ENCODE peak calls at places on chromosomes 12 and 14, in six cellular contexts. One of them, this sample, is unnamed.

GRCh38 chr14:52391866-52392600 is 77.9 kb downstream of the PTGER2 start:
- DNase-seq in PC-9: no peak
- DNase-seq in BJ: peak
- DNase-seq in foreskin fibroblast: peak
- DNase-seq in IMR-90: peak
- DNase-seq in lower leg skin: no peak
- DNase-seq in this sample: no peak

GRCh38 chr14:99755629-99756603 is 37.3 kb upstream of the EML1 start:
- DNase-seq in PC-9: peak
- DNase-seq in BJ: peak
- DNase-seq in foreskin fibroblast: peak
- DNase-seq in IMR-90: peak
- DNase-seq in lower leg skin: peak
- DNase-seq in this sample: peak

GRCh38 chr12:52385226-52385702 is at the start of gene KRT84:
- DNase-seq in PC-9: no peak
- DNase-seq in BJ: no peak
- DNase-seq in foreskin fibroblast: no peak
- DNase-seq in IMR-90: no peak
- DNase-seq in lower leg skin: no peak
- DNase-seq in this sample: no peak

GRCh38 chr14:90300649-90301048 is 31.1 kb downstream of the NRDE2 start:
- DNase-seq in PC-9: no peak
- DNase-seq in BJ: no peak
- DNase-seq in foreskin fibroblast: no peak
- DNase-seq in IMR-90: peak
- DNase-seq in lower leg skin: no peak
- DNase-seq in this sample: no peak

GRCh38 chr12:33223956-33224355 is 215.7 kb downstream of the SYT10 start:
- DNase-seq in PC-9: peak
- DNase-seq in BJ: no peak
- DNase-seq in foreskin fibroblast: no peak
- DNase-seq in IMR-90: no peak
- DNase-seq in lower leg skin: no peak
- DNase-seq in this sample: no peak

GRCh38 chr12:130787445-130788410 is 51.3 kb downstream of the STX2 start:
- DNase-seq in PC-9: no peak
- DNase-seq in BJ: no peak
- DNase-seq in foreskin fibroblast: peak
- DNase-seq in IMR-90: peak
- DNase-seq in lower leg skin: no peak
- DNase-seq in this sample: no peak

GRCh38 chr14:30292591-30292990 is 266.4 kb upstream of the G2E3 start:
- DNase-seq in PC-9: no peak
- DNase-seq in BJ: no peak
- DNase-seq in foreskin fibroblast: no peak
- DNase-seq in IMR-90: no peak
- DNase-seq in lower leg skin: no peak
- DNase-seq in this sample: no peak

GRCh38 chr12:42145197-42145549 is 499 bp upstream of the GXYLT1 start:
- DNase-seq in PC-9: no peak
- DNase-seq in BJ: no peak
- DNase-seq in foreskin fibroblast: no peak
- DNase-seq in IMR-90: peak
- DNase-seq in lower leg skin: no peak
- DNase-seq in this sample: no peak

GRCh38 chr14:23640524-23641141 is 4.5 kb downstream of the DHRS2 start:
- DNase-seq in PC-9: peak
- DNase-seq in BJ: peak
- DNase-seq in foreskin fibroblast: peak
- DNase-seq in IMR-90: peak
- DNase-seq in lower leg skin: no peak
- DNase-seq in this sample: no peak

GRCh38 chr14:90179357-90179756 is 77.0 kb upstream of the PSMC1 start:
- DNase-seq in PC-9: no peak
- DNase-seq in BJ: no peak
- DNase-seq in foreskin fibroblast: no peak
- DNase-seq in IMR-90: no peak
- DNase-seq in lower leg skin: no peak
- DNase-seq in this sample: no peak

GRCh38 chr12:93789767-93790166 is 112.6 kb downstream of the CRADD start:
- DNase-seq in PC-9: no peak
- DNase-seq in BJ: no peak
- DNase-seq in foreskin fibroblast: no peak
- DNase-seq in IMR-90: no peak
- DNase-seq in lower leg skin: no peak
- DNase-seq in this sample: no peak
- H3K4me3 ChIP-seq in PC-9: no peak
- H3K4me3 ChIP-seq in BJ: no peak
- H3K4me3 ChIP-seq in foreskin fibroblast: no peak
- H3K4me3 ChIP-seq in IMR-90: no peak
- H3K4me3 ChIP-seq in lower leg skin: no peak
- H3K4me3 ChIP-seq in this sample: no peak

GRCh38 chr14:22104971-22105641 is 431.5 kb upstream of the OR4E1 start:
- DNase-seq in PC-9: no peak
- DNase-seq in BJ: no peak
- DNase-seq in foreskin fibroblast: no peak
- DNase-seq in IMR-90: no peak
- DNase-seq in lower leg skin: no peak
- DNase-seq in this sample: no peak

GRCh38 chr14:22112004-22112403 is 438.4 kb upstream of the OR4E1 start:
- DNase-seq in PC-9: peak
- DNase-seq in BJ: no peak
- DNase-seq in foreskin fibroblast: no peak
- DNase-seq in IMR-90: no peak
- DNase-seq in lower leg skin: no peak
- DNase-seq in this sample: no peak

GRCh38 chr14:22105643-22106042 is 432.0 kb upstream of the OR4E1 start:
- DNase-seq in PC-9: no peak
- DNase-seq in BJ: no peak
- DNase-seq in foreskin fibroblast: no peak
- DNase-seq in IMR-90: no peak
- DNase-seq in lower leg skin: no peak
- DNase-seq in this sample: no peak

GRCh38 chr14:22107734-22108133 is 434.1 kb upstream of the OR4E1 start:
- DNase-seq in PC-9: no peak
- DNase-seq in BJ: no peak
- DNase-seq in foreskin fibroblast: no peak
- DNase-seq in IMR-90: no peak
- DNase-seq in lower leg skin: no peak
- DNase-seq in this sample: no peak

DNA sequence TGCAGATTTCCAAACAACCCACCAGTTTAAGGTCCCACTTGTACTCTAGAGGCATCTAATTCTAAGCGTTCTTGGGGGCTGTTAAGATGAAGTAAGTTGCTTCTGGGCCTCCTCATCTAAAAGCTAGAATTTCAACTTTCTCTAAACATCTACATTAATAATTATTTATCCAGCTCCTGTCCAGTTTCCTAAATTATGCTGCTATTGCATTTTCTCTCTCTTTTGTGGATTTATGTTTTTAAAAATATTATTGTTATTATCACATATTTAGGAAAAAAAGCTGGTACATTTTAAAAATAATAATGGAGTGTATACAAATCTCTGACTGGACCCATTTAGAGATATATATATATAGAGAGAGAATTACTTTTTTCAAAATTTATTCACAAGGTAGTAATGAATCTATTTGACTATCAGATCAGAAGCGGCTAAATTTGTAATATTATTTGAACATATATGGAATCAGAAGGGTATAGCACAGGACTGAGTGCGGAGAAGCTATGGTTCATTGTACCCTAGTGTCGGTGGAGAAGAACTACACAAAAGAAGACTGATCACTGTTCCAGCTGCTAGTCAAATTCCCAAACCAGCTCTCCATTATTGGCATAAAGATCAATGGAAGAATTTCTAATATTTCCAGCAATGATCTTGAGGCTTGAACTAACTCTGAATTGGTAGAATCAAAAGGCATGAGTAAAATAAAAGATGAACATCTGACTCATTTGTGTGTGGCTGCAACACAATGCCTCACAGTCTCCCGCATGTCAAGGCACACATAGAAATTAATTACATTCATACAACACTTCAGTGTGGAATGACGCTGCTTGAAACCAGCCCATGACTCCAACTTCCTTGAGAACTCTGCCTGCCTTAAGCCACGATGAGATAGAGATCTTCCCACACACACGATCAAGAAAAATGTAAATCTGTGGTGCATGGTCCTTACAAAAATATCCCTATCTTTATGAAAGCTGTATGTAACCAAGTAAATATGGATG is 433.4 kb upstream of the OR4E1 start:
- DNase-seq in PC-9: no peak
- DNase-seq in BJ: no peak
- DNase-seq in foreskin fibroblast: no peak
- DNase-seq in IMR-90: peak
- DNase-seq in lower leg skin: no peak
- DNase-seq in this sample: no peak
- TF ChIP-seq CTCF in PC-9: no peak
- TF ChIP-seq CTCF in BJ: no peak
- TF ChIP-seq CTCF in foreskin fibroblast: no peak
- TF ChIP-seq CTCF in IMR-90: no peak
- TF ChIP-seq CTCF in lower leg skin: no peak
- TF ChIP-seq CTCF in this sample: no peak

DNA sequence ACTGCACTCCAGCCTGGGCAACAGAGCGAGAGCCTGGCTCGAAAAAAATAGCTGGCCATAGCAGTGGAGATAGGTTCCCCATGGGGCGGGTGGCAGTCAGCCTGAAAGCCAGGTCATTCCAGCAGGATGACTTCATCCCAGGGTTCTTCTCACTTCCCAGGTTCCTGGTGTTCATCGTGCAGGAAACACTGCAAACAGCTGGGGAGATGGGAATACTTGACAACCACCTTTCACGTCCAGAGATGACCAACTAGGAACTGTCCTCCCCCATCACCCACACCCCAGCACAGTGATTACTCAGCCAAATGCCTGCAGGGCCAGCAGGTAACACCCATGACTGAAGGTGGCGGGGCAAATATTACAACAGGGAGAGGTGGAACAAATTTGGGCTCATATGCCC is 1.7 kb downstream of the VSIG10 start:
- DNase-seq in PC-9: peak
- DNase-seq in BJ: no peak
- DNase-seq in foreskin fibroblast: peak
- DNase-seq in IMR-90: peak
- DNase-seq in lower leg skin: no peak
- DNase-seq in this sample: no peak
- H3K4me3 ChIP-seq in PC-9: no peak
- H3K4me3 ChIP-seq in BJ: no peak
- H3K4me3 ChIP-seq in foreskin fibroblast: no peak
- H3K4me3 ChIP-seq in IMR-90: no peak
- H3K4me3 ChIP-seq in lower leg skin: no peak
- H3K4me3 ChIP-seq in this sample: no peak

GRCh38 chr12:44972746-44973421 is 78.0 kb downstream of the DBX2 start:
- DNase-seq in PC-9: no peak
- DNase-seq in BJ: no peak
- DNase-seq in foreskin fibroblast: peak
- DNase-seq in IMR-90: no peak
- DNase-seq in lower leg skin: no peak
- DNase-seq in this sample: no peak
- TF ChIP-seq CTCF in PC-9: peak
- TF ChIP-seq CTCF in BJ: peak
- TF ChIP-seq CTCF in foreskin fibroblast: peak
- TF ChIP-seq CTCF in IMR-90: no peak
- TF ChIP-seq CTCF in lower leg skin: no peak
- TF ChIP-seq CTCF in this sample: no peak

GRCh38 chr14:102097441-102098135 is 10.7 kb upstream of the HSP90AA1 start:
- DNase-seq in PC-9: peak
- DNase-seq in BJ: no peak
- DNase-seq in foreskin fibroblast: no peak
- DNase-seq in IMR-90: no peak
- DNase-seq in lower leg skin: no peak
- DNase-seq in this sample: no peak
- H3K4me3 ChIP-seq in PC-9: peak
- H3K4me3 ChIP-seq in BJ: no peak
- H3K4me3 ChIP-seq in foreskin fibroblast: no peak
- H3K4me3 ChIP-seq in IMR-90: no peak
- H3K4me3 ChIP-seq in lower leg skin: no peak
- H3K4me3 ChIP-seq in this sample: no peak

DNA sequence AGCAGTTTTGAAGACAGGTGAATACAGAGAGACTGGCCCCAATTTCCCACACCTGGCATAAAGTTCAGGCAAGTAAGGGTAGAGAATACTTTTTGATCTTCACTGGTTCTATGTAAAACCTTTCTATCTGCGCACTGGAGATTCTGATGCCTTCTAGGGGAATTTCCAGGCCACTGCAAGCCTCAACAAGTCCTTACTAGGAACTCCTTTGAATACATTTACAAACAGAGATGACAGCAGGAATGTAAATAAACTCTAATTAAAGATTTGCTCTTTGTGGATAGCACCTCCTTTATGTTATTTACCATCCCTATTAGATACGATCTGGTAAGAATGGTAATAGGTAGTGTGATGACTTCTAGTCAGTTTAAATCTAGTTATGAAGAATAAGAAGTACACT is 69.2 kb downstream of the NTN4 start:
- DNase-seq in PC-9: no peak
- DNase-seq in BJ: no peak
- DNase-seq in foreskin fibroblast: no peak
- DNase-seq in IMR-90: peak
- DNase-seq in lower leg skin: no peak
- DNase-seq in this sample: no peak
- TF ChIP-seq CTCF in PC-9: no peak
- TF ChIP-seq CTCF in BJ: peak
- TF ChIP-seq CTCF in foreskin fibroblast: peak
- TF ChIP-seq CTCF in IMR-90: peak
- TF ChIP-seq CTCF in lower leg skin: no peak
- TF ChIP-seq CTCF in this sample: no peak

GRCh38 chr14:36655571-36655962 is 6.1 kb upstream of the PAX9 start:
- DNase-seq in PC-9: no peak
- DNase-seq in BJ: no peak
- DNase-seq in foreskin fibroblast: no peak
- DNase-seq in IMR-90: no peak
- DNase-seq in lower leg skin: no peak
- DNase-seq in this sample: no peak
- H3K4me3 ChIP-seq in PC-9: no peak
- H3K4me3 ChIP-seq in BJ: no peak
- H3K4me3 ChIP-seq in foreskin fibroblast: no peak
- H3K4me3 ChIP-seq in IMR-90: no peak
- H3K4me3 ChIP-seq in lower leg skin: no peak
- H3K4me3 ChIP-seq in this sample: no peak

GRCh38 chr14:35534130-35534883 is at the start of gene INSM2:
- DNase-seq in PC-9: no peak
- DNase-seq in BJ: no peak
- DNase-seq in foreskin fibroblast: peak
- DNase-seq in IMR-90: peak
- DNase-seq in lower leg skin: no peak
- DNase-seq in this sample: no peak
- TF ChIP-seq CTCF in PC-9: no peak
- TF ChIP-seq CTCF in BJ: peak
- TF ChIP-seq CTCF in foreskin fibroblast: no peak
- TF ChIP-seq CTCF in IMR-90: peak
- TF ChIP-seq CTCF in lower leg skin: no peak
- TF ChIP-seq CTCF in this sample: no peak

This sample was measured in lower lobe of right lung.